ENCODE peak calls at places on chromosomes 1 and 21, in ten cellular contexts. V, K, A, H, L, O, G, X, U and S are unnamed samples.

GRCh38 chr21:36120304-36120902 is 14.5 kb upstream of the CBR3 start:
- DNase-seq in V (no peak), K (no peak), A (no peak), H (no peak), L (no peak), O (no peak), G (no peak), X (no peak), U (no peak), S (no peak)

GRCh38 chr1:18761948-18762905 is 97.2 kb downstream of the TAS1R2 start:
- DNase-seq in V (no peak), K (no peak), A (no peak), H (no peak), L (no peak), O (no peak), G (no peak), X (no peak), U (no peak), S (no peak)

GRCh38 chr21:40622531-40622930 is 224.4 kb downstream of the DSCAM start:
- DNase-seq in V (no peak), K (no peak), A (no peak), H (no peak), L (no peak), O (no peak), G (no peak), X (no peak), U (no peak), S (no peak)

GRCh38 chr1:29575826-29576225 is 339.5 kb downstream of the PTPRU start:
- DNase-seq in V (no peak), K (no peak), A (no peak), H (no peak), L (peak; percentile 51), O (no peak), G (no peak), X (no peak), U (no peak), S (no peak)

GRCh38 chr21:33884361-33885157 is 31.0 kb downstream of the ATP5PO start:
- DNase-seq in V (no peak), K (no peak), A (peak; percentile 63), H (no peak), L (peak; percentile 13), O (peak; percentile 35), G (peak; percentile 59), X (no peak), U (no peak), S (no peak)

GRCh38 chr1:91827094-91828006 is 58.6 kb downstream of the TGFBR3 start:
- DNase-seq in V (no peak), K (no peak), A (no peak), H (no peak), L (peak; percentile 19), O (no peak), G (no peak), X (no peak), U (no peak), S (no peak)

GRCh38 chr1:167912294-167912693 is 1.6 kb downstream of the ADCY10 start:
- DNase-seq in V (no peak), K (no peak), A (no peak), H (no peak), L (no peak), O (no peak), G (no peak), X (no peak), U (no peak), S (no peak)

GRCh38 chr1:174114788-174115448 is 44.4 kb upstream of the RABGAP1L start:
- DNase-seq in V (peak; percentile 2), K (no peak), A (peak; percentile 55), H (peak; percentile 4), L (peak; percentile 36), O (no peak), G (peak; percentile 16), X (no peak), U (peak; percentile 4), S (no peak)

GRCh38 chr1:173393655-173393993 is 83.5 kb upstream of the PRDX6 start:
- DNase-seq in V (no peak), K (no peak), A (peak; percentile 38), H (no peak), L (no peak), O (no peak), G (no peak), X (no peak), U (peak; percentile 37), S (no peak)

GRCh38 chr21:26127918-26128317 is 42.7 kb downstream of the APP start:
- DNase-seq in V (peak; percentile 17), K (no peak), A (no peak), H (no peak), L (peak; percentile 38), O (no peak), G (no peak), X (no peak), U (no peak), S (no peak)

GRCh38 chr1:171849245-171849898 is 8.1 kb downstream of the DNM3 start:
- DNase-seq in V (no peak), K (no peak), A (no peak), H (no peak), L (no peak), O (no peak), G (no peak), X (no peak), U (no peak), S (no peak)

GRCh38 chr21:37849703-37850102 is 66.6 kb downstream of the KCNJ6 start:
- DNase-seq in V (peak; percentile 39), K (no peak), A (peak; percentile 75), H (no peak), L (no peak), O (no peak), G (no peak), X (no peak), U (peak; percentile 66), S (no peak)